ENCODE peak calls at places on chromosomes 7 and 10, in seven cellular contexts. V, R, G, B, C, I and W are unnamed samples. For H3K36me3 and H3K27me3, the result is how much of the 10 kb centered on the place peaks cover.

GRCh38 chr7:80047032-80047431 is 87.6 kb upstream of the GNAI1 start:
- DNase-seq in I (no peak), G (no peak), C (no peak), V (no peak), B (no peak), R (no peak), W (no peak)

GRCh38 chr10:105023706-105024105 is 382.6 kb downstream of the SORCS3 start:
- DNase-seq in B (no peak), C (peak), V (peak), G (no peak), I (no peak), R (no peak), W (no peak)

GRCh38 chr7:79761876-79762429 is 308.5 kb upstream of the MAGI2 start:
- DNase-seq in V (no peak), C (no peak), B (no peak), G (no peak), I (no peak), R (no peak), W (no peak)

GRCh38 chr10:91604936-91605534 is 27.8 kb downstream of the PPP1R3C start:
- DNase-seq in B (no peak), V (no peak), R (no peak), G (no peak), I (no peak), C (no peak), W (no peak)

GRCh38 chr10:90945496-90946070 is 24.7 kb upstream of the ANKRD1 start:
- DNase-seq in C (no peak), B (no peak), V (no peak), I (no peak), G (no peak), R (no peak), W (no peak)

GRCh38 chr7:12217311-12217710 is 6.2 kb downstream of the TMEM106B start:
- DNase-seq in G (no peak), V (no peak), B (no peak), I (no peak), R (no peak), C (no peak), W (no peak)

GRCh38 chr10:43427166-43427825 is 9.6 kb upstream of the ZNF487 start:
- DNase-seq in B (no peak), G (no peak), C (no peak), I (no peak), R (peak), V (no peak), W (no peak)

GRCh38 chr10:42428534-42428933 is 209.8 kb downstream of the ZNF33B start:
- DNase-seq in G (no peak), V (no peak), R (no peak), B (no peak), I (no peak), C (no peak), W (no peak)

GRCh38 chr7:111835066-111835465 is 272.8 kb upstream of the IMMP2L start:
- DNase-seq in V (no peak), I (no peak), C (no peak), G (no peak), R (no peak), B (no peak), W (no peak)

GRCh38 chr10:23344251-23344841 is at the start of gene C10orf67:
- DNase-seq in R (no peak), I (peak), V (no peak), B (no peak), C (peak), G (peak), W (peak)

DNA sequence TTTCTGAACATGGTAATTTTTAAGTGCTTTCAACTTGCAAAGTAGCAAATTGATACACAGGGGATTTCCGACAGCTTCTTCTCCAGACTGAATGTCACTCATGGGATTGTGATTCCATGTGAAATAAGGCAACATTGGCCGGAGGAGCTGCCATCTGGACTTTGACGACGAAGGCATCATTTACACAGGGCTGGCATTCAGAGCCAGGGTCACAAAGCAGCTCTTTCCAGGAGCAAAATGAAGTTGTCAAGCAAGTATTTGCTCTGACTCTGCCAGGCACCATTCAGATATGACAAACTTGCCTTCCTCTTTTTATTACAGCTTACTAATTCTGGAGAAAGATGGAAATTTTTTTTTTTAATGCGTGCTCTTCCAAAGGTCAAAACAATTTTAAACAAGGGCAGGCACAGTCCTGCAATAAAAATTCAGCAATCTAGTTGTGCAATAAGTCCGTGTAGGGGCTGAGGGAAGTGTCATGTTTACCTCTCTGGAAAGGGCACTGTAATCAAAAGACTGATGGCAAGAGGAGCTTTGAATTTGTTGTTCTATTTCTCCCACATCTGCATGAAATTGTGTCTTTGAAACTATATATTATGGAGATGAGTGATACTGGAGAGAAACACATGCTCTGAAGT is 711.3 kb upstream of the C7orf33 start:
- DNase-seq in C (no peak), B (no peak), I (no peak), V (no peak), G (no peak), R (no peak), W (no peak)
- H3K36me3 ChIP-seq in C (under half), B (under half), I (under half), V (under half), G (under half), R (under half), W (under half)

GRCh38 chr7:47893238-47893637 is 55.0 kb downstream of the PKD1L1 start:
- DNase-seq in B (no peak), C (no peak), V (no peak), G (no peak), R (no peak), I (no peak), W (peak)
- H3K4me3 ChIP-seq in B (no peak), C (no peak), V (no peak), G (no peak), R (no peak), I (no peak), W (no peak)

DNA sequence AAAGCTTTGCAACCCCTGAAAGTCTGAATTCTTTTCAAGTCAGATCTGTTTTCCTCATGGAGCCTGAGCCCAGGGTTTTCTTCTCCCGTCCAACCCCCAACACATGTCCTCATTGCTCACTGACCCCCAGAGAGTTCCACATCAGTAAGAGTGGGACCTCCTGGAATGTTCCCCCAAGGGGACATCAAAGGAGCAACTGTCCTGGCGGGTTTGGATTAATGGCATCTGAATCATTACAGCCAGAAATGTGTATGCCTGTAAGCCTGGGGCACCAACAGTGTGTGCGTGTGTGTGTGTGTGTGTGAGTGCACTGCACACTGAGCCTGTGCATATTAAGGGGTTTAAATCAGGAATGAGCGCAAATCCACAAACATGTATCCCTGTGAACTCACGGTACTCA is 222.4 kb downstream of the PLXNA4 start:
- DNase-seq in V (no peak), B (no peak), R (no peak), C (no peak), I (no peak), G (no peak), W (no peak)
- H3K27me3 ChIP-seq in V (under half), B (under half), R (under half), C (under half), I (under half), G (under half), W (under half)

DNA sequence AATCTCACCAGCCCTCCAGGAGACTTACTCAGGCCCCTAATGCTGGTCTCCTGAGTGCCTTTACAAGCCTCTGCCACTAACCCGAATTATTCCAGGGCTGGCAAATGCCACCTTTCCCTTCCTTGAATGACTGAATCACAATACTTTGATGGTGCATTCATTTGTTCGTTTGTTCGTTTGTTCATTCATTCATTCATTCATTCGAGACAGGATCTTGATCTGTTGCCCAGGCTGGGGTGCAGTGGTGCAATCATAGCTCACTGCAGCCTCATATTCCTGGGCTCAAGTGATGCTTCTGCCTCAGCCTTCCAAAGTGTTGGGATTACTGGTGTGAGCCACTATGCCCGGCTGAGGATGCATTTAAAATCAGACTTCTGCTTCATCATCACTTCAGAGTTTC is 6.0 kb downstream of the ZNF12 start:
- DNase-seq in C (no peak), G (no peak), V (no peak), R (no peak), B (no peak), I (no peak), W (no peak)
- H3K36me3 ChIP-seq in C (half or more), G (under half), V (under half), R (under half), B (half or more), I (under half), W (under half)

DNA sequence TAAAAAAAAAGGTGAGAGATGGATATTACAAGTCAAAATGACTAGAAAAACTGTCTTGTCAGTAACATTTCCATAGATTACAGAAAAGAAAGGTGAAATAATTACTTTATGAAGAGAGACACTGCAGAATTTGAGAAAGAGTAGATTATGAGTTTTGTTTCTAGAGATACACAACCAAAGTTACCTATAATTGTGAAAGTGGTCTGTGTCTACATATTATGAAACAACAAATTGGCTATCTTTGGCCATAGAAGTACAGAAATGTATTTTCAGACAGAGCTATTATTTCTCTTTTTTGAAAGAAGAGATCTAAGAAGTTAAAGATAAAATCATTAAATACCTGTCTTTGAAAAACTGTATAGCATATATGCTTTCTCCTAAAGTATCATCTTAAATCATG is 30.1 kb downstream of the KCND2 start:
- DNase-seq in V (no peak), I (no peak), B (no peak), C (no peak), G (no peak), R (no peak), W (no peak)
- H3K4me3 ChIP-seq in V (no peak), I (no peak), B (no peak), C (no peak), G (no peak), R (no peak), W (no peak)

DNA sequence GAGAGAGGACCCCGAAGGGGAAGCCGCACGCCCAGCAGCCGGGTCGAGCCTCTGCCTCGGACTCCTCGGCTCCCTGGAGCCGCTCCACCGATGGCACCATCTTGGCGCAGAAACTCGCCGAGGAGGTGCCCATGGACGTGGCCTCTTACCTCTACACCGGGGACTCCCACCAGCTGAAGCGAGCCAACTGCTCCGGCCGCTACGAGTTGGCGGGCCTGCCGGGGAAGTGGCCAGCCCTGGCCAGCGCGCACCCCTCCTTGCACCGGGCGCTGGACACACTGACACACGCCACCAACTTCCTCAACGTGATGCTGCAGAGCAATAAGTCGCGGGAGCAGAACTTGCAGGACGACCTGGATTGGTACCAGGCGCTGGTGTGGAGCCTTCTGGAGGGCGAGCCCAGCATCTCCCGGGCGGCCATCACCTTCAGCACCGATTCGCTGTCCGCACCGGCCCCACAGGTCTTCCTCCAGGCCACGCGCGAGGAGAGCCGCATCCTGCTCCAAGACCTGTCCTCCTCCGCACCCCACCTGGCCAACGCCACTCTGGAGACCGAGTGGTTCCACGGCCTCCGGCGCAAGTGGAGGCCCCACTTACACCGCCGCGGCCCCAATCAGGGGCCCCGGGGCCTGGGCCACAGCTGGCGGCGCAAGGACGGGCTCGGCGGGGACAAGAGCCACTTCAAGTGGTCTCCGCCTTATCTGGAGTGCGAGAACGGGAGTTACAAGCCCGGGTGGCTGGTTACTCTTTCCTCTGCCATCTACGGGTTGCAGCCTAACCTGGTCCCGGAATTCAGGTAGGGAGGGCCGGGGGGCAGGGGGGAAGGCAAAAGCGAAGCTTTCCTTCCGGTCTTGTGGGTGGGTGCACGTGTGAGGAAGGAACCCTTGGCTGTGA is 973 bp downstream of the GPR158 start:
- DNase-seq in C (no peak), V (no peak), R (no peak), I (peak), B (no peak), G (peak), W (peak)
- H3K27me3 ChIP-seq in C (under half), V (under half), R (under half), I (half or more), B (under half), G (half or more), W (under half)

GRCh38 chr7:128251337-128251736 is 10.3 kb downstream of the LEP start:
- DNase-seq in I (no peak), B (no peak), G (no peak), V (no peak), R (no peak), C (no peak), W (no peak)
- H3K36me3 ChIP-seq in I (under half), B (under half), G (under half), V (under half), R (under half), C (under half), W (under half)

GRCh38 chr10:3169271-3169670 is 3.3 kb downstream of the PITRM1 start:
- DNase-seq in I (no peak), V (no peak), B (no peak), G (no peak), C (no peak), R (no peak), W (no peak)
- H3K4me3 ChIP-seq in I (no peak), V (no peak), B (no peak), G (no peak), C (no peak), R (no peak), W (no peak)